ENCODE peak calls at places on chromosomes 4 and X, in seven cellular contexts. O is heart left ventricle, F is pancreas, V is fibroblast of pulmonary artery, H is neural crest cell, U is A549, X is kidney epithelial cell. M is an unnamed sample.
A peak's percentile ranks its signal among the peaks of the same experiment; 100 is the strongest.

GRCh38 chrX:38341442-38341841 is 11.0 kb upstream of the OTC start:
- DNase-seq in F (no peak), V (no peak), H (no peak), U (no peak), X (no peak), O (no peak), M (no peak)

GRCh38 chr4:181224826-181225225 is 1018.4 kb upstream of the TENM3 start:
- DNase-seq in V (no peak), X (no peak), F (no peak), U (no peak), H (no peak), O (no peak), M (no peak)

GRCh38 chr4:7873881-7874280 is 65.8 kb downstream of the AFAP1 start:
- DNase-seq in X (no peak), O (no peak), H (no peak), U (no peak), F (no peak), V (no peak), M (no peak)

GRCh38 chr4:157713342-157713741 is 459.5 kb downstream of the GASK1B start:
- DNase-seq in O (no peak), X (peak; percentile 2), V (peak; percentile 18), F (no peak), H (no peak), U (no peak), M (peak; percentile 28)

GRCh38 chr4:145887241-145887964 is 51.2 kb downstream of the ZNF827 start:
- DNase-seq in H (no peak), U (no peak), F (no peak), X (no peak), V (peak; percentile 81), O (peak; percentile 25), M (no peak)

GRCh38 chr4:55435136-55435535 is 39.4 kb downstream of the TMEM165 start:
- DNase-seq in F (no peak), H (no peak), U (peak; percentile 3), O (no peak), X (no peak), V (peak; percentile 59), M (no peak)

GRCh38 chr4:86934147-86934771 is 552 bp upstream of the AFF1 start:
- DNase-seq in O (no peak), V (no peak), H (no peak), F (no peak), U (no peak), X (no peak), M (no peak)

GRCh38 chr4:169272265-169272886 is 1.6 kb upstream of the SH3RF1 start:
- DNase-seq in U (no peak), F (no peak), V (peak; percentile 59), X (no peak), O (no peak), H (no peak), M (no peak)

GRCh38 chr4:105146286-105147219 is at the start of gene TET2:
- DNase-seq in X (peak; percentile 67), F (peak; percentile 81), V (peak; percentile 90), U (peak; percentile 79), O (peak; percentile 81), H (peak; percentile 68), M (peak; percentile 80)

GRCh38 chrX:41518127-41518840 is 71.1 kb downstream of the NYX start:
- DNase-seq in U (no peak), O (no peak), H (no peak), X (no peak), V (no peak), F (no peak), M (no peak)

GRCh38 chr4:77773101-77773500 is 46.1 kb downstream of the CNOT6L start:
- DNase-seq in F (no peak), V (peak; percentile 50), X (no peak), U (no peak), O (no peak), H (no peak), M (no peak)

GRCh38 chr4:114015444-114015899 is 36.0 kb upstream of the ARSJ start:
- DNase-seq in H (no peak), F (no peak), U (peak; percentile 89), O (no peak), V (peak; percentile 100), X (peak; percentile 95), M (no peak)

GRCh38 chr4:79650794-79651431 is 242.9 kb upstream of the GK2 start:
- DNase-seq in U (no peak), H (no peak), X (no peak), O (no peak), V (peak; percentile 64), F (no peak), M (no peak)

GRCh38 chr4:80237992-80238391 is 28.5 kb upstream of the FGF5 start:
- DNase-seq in U (peak; percentile 36), H (no peak), X (peak; percentile 37), O (no peak), F (no peak), V (peak; percentile 93), M (no peak)

GRCh38 chr4:139177888-139178609 is 1.0 kb upstream of the ELF2 start:
- DNase-seq in U (peak; percentile 90), H (peak; percentile 91), X (peak; percentile 61), F (peak; percentile 97), O (peak; percentile 97), V (peak; percentile 95), M (peak; percentile 96)

GRCh38 chrX:41293269-41293668 is 40.7 kb upstream of the DDX3X start:
- DNase-seq in U (peak; percentile 53), X (no peak), O (no peak), V (peak; percentile 9), F (no peak), H (no peak), M (no peak)

GRCh38 chr4:146158036-146158745 is 17.3 kb upstream of the LSM6 start:
- DNase-seq in O (no peak), F (no peak), U (no peak), V (no peak), X (no peak), H (no peak), M (no peak)

GRCh38 chr4:154485127-154485773 is 6.3 kb downstream of the DCHS2 start:
- DNase-seq in F (no peak), V (no peak), X (no peak), O (no peak), U (no peak), H (no peak), M (no peak)

GRCh38 chr4:99998062-99998880 is 48.2 kb upstream of the H2AZ1 start:
- DNase-seq in O (no peak), X (peak; percentile 10), U (peak; percentile 34), H (no peak), F (no peak), V (peak; percentile 68), M (no peak)

GRCh38 chr4:53601251-53601764 is 10.0 kb upstream of the LNX1 start:
- DNase-seq in O (peak; percentile 11), H (peak; percentile 9), U (peak; percentile 18), X (no peak), V (peak; percentile 28), F (peak; percentile 65), M (peak; percentile 68)
- TF ChIP-seq CTCF in O (peak; percentile 30), H (peak; percentile 48), U (no peak), X (peak; percentile 17), V (peak; percentile 40), F (no peak), M (peak; percentile 24)

GRCh38 chrX:30821116-30821515 is 67.9 kb downstream of the TAB3 start:
- DNase-seq in O (no peak), V (no peak), F (no peak), U (no peak), H (no peak), X (no peak), M (no peak)
- TF ChIP-seq CTCF in O (no peak), V (no peak), F (no peak), U (no peak), H (no peak), X (no peak), M (no peak)

DNA sequence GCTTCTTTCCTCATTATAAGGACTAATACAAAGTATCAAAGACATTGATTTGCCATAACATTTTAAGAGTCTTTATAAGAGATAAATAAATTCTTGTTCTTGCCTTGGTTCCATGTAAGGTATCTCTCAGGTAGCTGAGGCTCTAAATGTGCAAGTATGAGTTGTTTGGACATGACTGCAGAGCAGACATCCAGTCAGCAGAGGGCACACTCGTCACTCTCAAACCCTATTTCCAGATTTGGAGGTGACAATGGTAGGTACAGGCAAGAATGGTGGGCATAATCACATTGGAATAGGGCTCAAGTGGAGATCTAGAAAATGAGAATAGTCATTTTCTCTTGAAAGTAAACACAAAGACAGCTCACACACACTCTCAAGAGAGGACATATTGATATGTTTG is 133.3 kb upstream of the ZIC3 start:
- DNase-seq in U (peak; percentile 25), X (no peak), H (no peak), O (no peak), F (no peak), V (no peak), M (peak; percentile 42)
- TF ChIP-seq CTCF in U (no peak), X (peak; percentile 9), H (peak; percentile 62), O (no peak), F (no peak), V (no peak), M (peak; percentile 44)

GRCh38 chr4:120760047-120760446 is 162.5 kb downstream of the PRDM5 start:
- DNase-seq in F (no peak), X (no peak), O (no peak), V (no peak), U (no peak), H (no peak), M (no peak)
- TF ChIP-seq CTCF in F (no peak), X (no peak), O (no peak), V (no peak), U (no peak), H (no peak), M (no peak)

GRCh38 chrX:40057405-40057804 is 40.4 kb downstream of the BCOR start:
- DNase-seq in H (no peak), X (no peak), O (no peak), F (no peak), V (no peak), U (no peak), M (no peak)

GRCh38 chrX:40056420-40056819 is 41.3 kb downstream of the BCOR start:
- DNase-seq in X (no peak), F (no peak), U (no peak), V (no peak), O (no peak), H (no peak), M (no peak)

GRCh38 chrX:40058719-40059118 is 39.0 kb downstream of the BCOR start:
- DNase-seq in F (no peak), U (no peak), O (no peak), V (no peak), X (no peak), H (no peak), M (no peak)

GRCh38 chrX:40055495-40055894 is 42.3 kb downstream of the BCOR start:
- DNase-seq in O (no peak), V (no peak), U (no peak), X (no peak), F (no peak), H (no peak), M (no peak)

GRCh38 chrX:40054793-40055192 is 43.0 kb downstream of the BCOR start:
- DNase-seq in H (no peak), O (no peak), X (no peak), F (no peak), U (no peak), V (no peak), M (no peak)
- TF ChIP-seq CTCF in H (no peak), O (no peak), X (no peak), F (no peak), U (no peak), V (no peak), M (no peak)

M was measured in glutamatergic neuron.